ENCODE peak calls at places on chromosomes 2 and 18, in eight cellular contexts. C, F, Q, I, V, M, G and N are unnamed samples.
A peak's percentile ranks its signal among the peaks of the same experiment; 100 is the strongest.

GRCh38 chr2:232689152-232689910 is 7.8 kb upstream of the GIGYF2 start:
- DNase-seq in C (no peak), F (peak; percentile 30), Q (no peak), I (no peak), V (no peak), M (peak; percentile 28), G (no peak), N (peak; percentile 27)

GRCh38 chr2:43542285-43542933 is 53.4 kb downstream of the THADA start:
- DNase-seq in C (peak; percentile 41), F (peak; percentile 69), Q (no peak), I (peak; percentile 38), V (no peak), M (no peak), G (no peak), N (no peak)

GRCh38 chr2:45890819-45891218 is 239.3 kb downstream of the PRKCE start:
- DNase-seq in C (peak; percentile 56), F (no peak), Q (peak; percentile 23), I (no peak), V (no peak), M (no peak), G (no peak), N (no peak)

GRCh38 chr2:172455121-172455515 is 27.7 kb downstream of the ITGA6 start:
- DNase-seq in C (peak; percentile 29), F (no peak), Q (no peak), I (no peak), V (no peak), M (no peak), G (no peak), N (no peak)

GRCh38 chr2:182836451-182836850 is 30.0 kb downstream of the FRZB start:
- DNase-seq in C (no peak), F (no peak), Q (no peak), I (no peak), V (no peak), M (no peak), G (no peak), N (no peak)

GRCh38 chr2:19540739-19541503 is 182.5 kb upstream of the OSR1 start:
- DNase-seq in C (no peak), F (peak; percentile 94), Q (no peak), I (no peak), V (no peak), M (peak; percentile 50), G (no peak), N (no peak)

GRCh38 chr2:174158003-174158402 is 90.3 kb downstream of the OLA1 start:
- DNase-seq in C (peak; percentile 5), F (peak; percentile 38), Q (peak; percentile 28), I (peak; percentile 65), V (no peak), M (peak; percentile 30), G (no peak), N (no peak)

GRCh38 chr2:12861344-12861942 is 144.7 kb downstream of the TRIB2 start:
- DNase-seq in C (no peak), F (peak; percentile 82), Q (peak; percentile 20), I (no peak), V (no peak), M (no peak), G (no peak), N (no peak)

GRCh38 chr2:238202326-238203103 is 980 bp downstream of the ILKAP start:
- DNase-seq in C (no peak), F (peak; percentile 26), Q (no peak), I (peak; percentile 31), V (no peak), M (no peak), G (no peak), N (no peak)

GRCh38 chr2:164523026-164523425 is 98.3 kb downstream of the GRB14 start:
- DNase-seq in C (no peak), F (peak; percentile 72), Q (no peak), I (no peak), V (no peak), M (peak; percentile 22), G (no peak), N (no peak)

GRCh38 chr2:194567661-194568017 is 1089.4 kb upstream of the SLC39A10 start:
- DNase-seq in C (no peak), F (no peak), Q (no peak), I (no peak), V (no peak), M (no peak), G (no peak), N (no peak)

GRCh38 chr2:165203689-165204559 is at the start of gene SCN3A:
- DNase-seq in C (no peak), F (peak; percentile 42), Q (no peak), I (peak; percentile 3), V (no peak), M (peak; percentile 44), G (no peak), N (no peak)

GRCh38 chr2:143121079-143121478 is 8.1 kb upstream of the ARHGAP15 start:
- DNase-seq in C (no peak), F (no peak), Q (no peak), I (peak; percentile 10), V (no peak), M (no peak), G (no peak), N (no peak)

GRCh38 chr2:16487686-16488085 is 177.9 kb downstream of the CYRIA start:
- DNase-seq in C (no peak), F (peak; percentile 43), Q (no peak), I (no peak), V (no peak), M (peak; percentile 54), G (no peak), N (no peak)

GRCh38 chr18:71020342-71021096 is 731.7 kb downstream of the SOCS6 start:
- DNase-seq in C (no peak), F (no peak), Q (no peak), I (no peak), V (no peak), M (no peak), G (no peak), N (no peak)

GRCh38 chr2:6780765-6781274 is 84.9 kb downstream of the CMPK2 start:
- DNase-seq in C (no peak), F (peak; percentile 25), Q (no peak), I (peak; percentile 59), V (no peak), M (peak; percentile 13), G (no peak), N (no peak)

GRCh38 chr18:22846088-22846683 is 86.9 kb upstream of the RBBP8 start:
- DNase-seq in C (no peak), F (peak; percentile 22), Q (no peak), I (peak; percentile 4), V (no peak), M (no peak), G (no peak), N (no peak)

GRCh38 chr2:96945011-96945410 is 41.4 kb downstream of the FAM178B start:
- DNase-seq in C (no peak), F (no peak), Q (no peak), I (no peak), V (no peak), M (no peak), G (no peak), N (no peak)

GRCh38 chr18:68480196-68480595 is 234.7 kb downstream of the TMX3 start:
- DNase-seq in C (no peak), F (no peak), Q (no peak), I (no peak), V (no peak), M (no peak), G (no peak), N (no peak)

GRCh38 chr18:23689031-23689615 is at the start of gene LAMA3:
- DNase-seq in C (peak; percentile 22), F (peak; percentile 27), Q (peak; percentile 30), I (peak; percentile 6), V (peak; percentile 7), M (peak; percentile 57), G (peak; percentile 72), N (peak; percentile 72)

GRCh38 chr18:28108801-28109200 is 68.1 kb downstream of the CDH2 start:
- DNase-seq in C (no peak), F (peak; percentile 34), Q (no peak), I (no peak), V (no peak), M (no peak), G (no peak), N (no peak)

GRCh38 chr2:98560256-98560771 is 48.0 kb downstream of the COA5 start:
- DNase-seq in C (no peak), F (peak; percentile 77), Q (no peak), I (no peak), V (no peak), M (peak; percentile 88), G (no peak), N (peak; percentile 52)

GRCh38 chr18:24246143-24246542 is 107.3 kb downstream of the CABYR start:
- DNase-seq in C (no peak), F (no peak), Q (peak; percentile 20), I (no peak), V (no peak), M (no peak), G (no peak), N (no peak)

GRCh38 chr2:190882831-190883582 is 2.4 kb downstream of the GLS start:
- DNase-seq in C (peak; percentile 25), F (no peak), Q (no peak), I (no peak), V (no peak), M (no peak), G (no peak), N (no peak)

GRCh38 chr18:11150271-11150615 is 874 bp upstream of the PIEZO2 start:
- DNase-seq in C (no peak), F (no peak), Q (no peak), I (no peak), V (no peak), M (no peak), G (no peak), N (no peak)

GRCh38 chr18:9810216-9810804 is 75.5 kb upstream of the TXNDC2 start:
- DNase-seq in C (no peak), F (peak; percentile 25), Q (no peak), I (no peak), V (no peak), M (no peak), G (no peak), N (no peak)

GRCh38 chr2:17059452-17059851 is 393.8 kb upstream of the CYRIA start:
- DNase-seq in C (no peak), F (no peak), Q (no peak), I (no peak), V (no peak), M (no peak), G (no peak), N (no peak)

GRCh38 chr2:238703436-238703835 is 144.4 kb upstream of the TWIST2 start:
- DNase-seq in C (no peak), F (no peak), Q (no peak), I (no peak), V (no peak), M (no peak), G (peak; percentile 59), N (no peak)

GRCh38 chr18:1784113-1784512 is 787.2 kb downstream of the METTL4 start:
- DNase-seq in C (no peak), F (no peak), Q (no peak), I (no peak), V (no peak), M (no peak), G (no peak), N (no peak)

GRCh38 chr2:219441451-219442205 is 7.0 kb downstream of the SPEG start:
- DNase-seq in C (peak; percentile 50), F (peak; percentile 68), Q (peak; percentile 25), I (peak; percentile 78), V (peak; percentile 45), M (peak; percentile 59), G (no peak), N (peak; percentile 83)

GRCh38 chr18:905948-906415 is 1.3 kb downstream of the ADCYAP1 start:
- DNase-seq in C (no peak), F (no peak), Q (no peak), I (no peak), V (no peak), M (no peak), G (no peak), N (no peak)

GRCh38 chr2:149832256-149832655 is 244.7 kb upstream of the MMADHC start:
- DNase-seq in C (no peak), F (peak; percentile 8), Q (no peak), I (no peak), V (no peak), M (no peak), G (no peak), N (no peak)

GRCh38 chr2:100136310-100136709 is 6.1 kb downstream of the AFF3 start:
- DNase-seq in C (no peak), F (no peak), Q (no peak), I (no peak), V (no peak), M (no peak), G (no peak), N (no peak)

GRCh38 chr18:22466608-22467390 is 49.1 kb upstream of the CTAGE1 start:
- DNase-seq in C (no peak), F (peak; percentile 86), Q (no peak), I (no peak), V (no peak), M (peak; percentile 73), G (no peak), N (no peak)